ENCODE peak calls at places on chromosomes 13 and 19, in nine cellular contexts. H, J, R, G, U, X, P, C and Y are unnamed samples.

GRCh38 chr19:33385956-33386355 is 12.4 kb downstream of the CEBPG start:
- DNase-seq in G (peak), R (no peak), C (no peak), U (no peak), J (no peak), P (no peak), X (no peak), H (no peak), Y (no peak)

GRCh38 chr13:112836940-112837339 is 132.1 kb upstream of the MCF2L start:
- DNase-seq in H (no peak), P (no peak), C (no peak), G (no peak), U (no peak), X (no peak), R (no peak), J (no peak), Y (no peak)

GRCh38 chr13:54232700-54233099 is 1204.1 kb downstream of the OLFM4 start:
- DNase-seq in H (no peak), R (no peak), J (no peak), C (no peak), G (no peak), U (no peak), X (no peak), P (no peak), Y (no peak)

GRCh38 chr19:45886427-45887310 is 728 bp upstream of the IRF2BP1 start:
- DNase-seq in J (peak), U (peak), C (peak), X (peak), H (peak), P (peak), G (peak), R (peak), Y (peak)

GRCh38 chr13:30615851-30616311 is 1.8 kb upstream of the USPL1 start:
- DNase-seq in X (no peak), C (no peak), R (no peak), G (no peak), U (peak), H (no peak), P (peak), J (no peak), Y (no peak)

GRCh38 chr19:17332677-17333581 is 1.7 kb downstream of the ANO8 start:
- DNase-seq in H (peak), P (peak), C (peak), J (no peak), X (no peak), R (peak), U (peak), G (no peak), Y (no peak)

GRCh38 chr19:16530540-16531379 is 11.5 kb downstream of the CHERP start:
- DNase-seq in H (no peak), R (no peak), C (no peak), X (no peak), G (no peak), P (no peak), U (no peak), J (no peak), Y (no peak)

GRCh38 chr19:45421953-45422498 is 1.7 kb downstream of the ERCC1 start:
- DNase-seq in C (no peak), X (no peak), H (no peak), R (no peak), U (no peak), J (no peak), P (no peak), G (peak), Y (no peak)

GRCh38 chr19:39211731-39212376 is 7.8 kb upstream of the SYCN start:
- DNase-seq in J (no peak), P (peak), C (no peak), U (peak), X (no peak), G (no peak), H (no peak), R (no peak), Y (no peak)

GRCh38 chr19:50418186-50419021 is at the start of gene SPIB:
- DNase-seq in U (no peak), P (no peak), X (no peak), G (no peak), J (no peak), H (no peak), R (no peak), C (no peak), Y (no peak)

GRCh38 chr19:31220540-31220939 is 128.7 kb downstream of the TSHZ3 start:
- DNase-seq in H (no peak), G (no peak), X (no peak), P (no peak), J (no peak), U (no peak), C (no peak), R (no peak), Y (no peak)

GRCh38 chr13:85603735-85604134 is 195.5 kb downstream of the SLITRK6 start:
- DNase-seq in P (peak), C (no peak), R (no peak), G (no peak), U (no peak), H (no peak), X (no peak), J (no peak), Y (no peak)

GRCh38 chr13:44876782-44877324 is 112.4 kb downstream of the NUFIP1 start:
- DNase-seq in P (no peak), U (no peak), J (no peak), X (no peak), C (no peak), H (peak), G (no peak), R (peak), Y (no peak)

GRCh38 chr13:91647361-91647970 is 249.0 kb downstream of the GPC5 start:
- DNase-seq in J (no peak), H (peak), C (no peak), U (peak), R (peak), X (no peak), G (peak), P (peak), Y (no peak)

GRCh38 chr13:109483369-109483768 is 303.0 kb downstream of the IRS2 start:
- DNase-seq in G (no peak), U (peak), J (no peak), X (no peak), C (no peak), R (no peak), H (no peak), P (no peak), Y (no peak)

GRCh38 chr13:66673401-66673800 is 556.7 kb downstream of the PCDH9 start:
- DNase-seq in R (no peak), U (peak), G (no peak), X (peak), C (peak), J (peak), P (no peak), H (no peak), Y (no peak)

DNA sequence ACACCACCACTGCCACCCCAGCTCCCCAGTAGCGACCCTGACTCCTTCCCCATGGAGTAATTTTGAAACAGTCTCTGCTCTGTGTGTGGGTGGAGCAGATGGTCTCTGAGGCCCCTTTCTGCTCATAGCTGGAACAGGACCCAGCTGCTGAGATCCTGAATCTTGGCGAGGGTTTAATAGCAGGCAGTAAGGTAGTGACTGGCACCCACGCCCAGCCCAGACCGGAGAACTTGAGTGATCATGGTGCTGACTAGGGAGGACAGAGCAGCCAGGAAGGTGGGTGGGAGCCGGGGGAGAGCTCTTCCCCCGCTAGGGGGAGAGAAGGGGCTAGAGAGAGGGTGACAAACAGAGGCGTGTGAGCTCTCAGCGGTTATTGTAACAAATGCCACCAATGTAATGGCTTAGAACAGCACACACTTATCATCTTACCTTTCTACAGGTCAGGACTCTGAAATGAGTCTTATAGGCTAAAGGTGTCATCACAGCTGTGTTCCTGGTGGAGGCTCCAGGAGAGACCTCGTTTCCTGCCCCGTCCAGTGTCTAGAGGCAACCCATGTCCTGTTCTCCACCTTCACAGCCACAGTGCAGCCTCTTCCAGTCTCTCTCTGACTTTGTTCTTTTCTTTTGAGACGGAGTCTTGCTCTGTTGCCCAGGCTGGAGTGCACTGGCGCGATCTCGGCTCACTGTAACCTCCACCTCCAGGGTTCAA is 7.2 kb upstream of the ACER1 start:
- DNase-seq in X (no peak), H (no peak), J (no peak), R (no peak), C (no peak), U (no peak), P (no peak), G (no peak), Y (no peak)
- TF ChIP-seq CTCF in X (peak), H (peak), J (no peak), R (no peak), C (no peak), U (no peak), P (no peak), G (no peak), Y (no peak)

GRCh38 chr19:35090795-35091214 is 24.8 kb upstream of the FXYD3 start:
- DNase-seq in R (peak), P (no peak), G (no peak), C (no peak), H (peak), J (no peak), X (no peak), U (no peak), Y (peak)
- TF ChIP-seq CTCF in R (peak), P (no peak), G (no peak), C (peak), H (no peak), J (no peak), X (no peak), U (no peak), Y (no peak)

GRCh38 chr13:65473199-65473598 is 1756.9 kb downstream of the PCDH9 start:
- DNase-seq in P (no peak), R (no peak), X (no peak), J (no peak), U (no peak), C (no peak), H (no peak), G (no peak), Y (no peak)

GRCh38 chr13:65472336-65472735 is 1757.8 kb downstream of the PCDH9 start:
- DNase-seq in U (peak), P (no peak), G (no peak), C (peak), R (no peak), J (peak), H (no peak), X (no peak), Y (no peak)

GRCh38 chr13:65470781-65471180 is 1759.4 kb downstream of the PCDH9 start:
- DNase-seq in C (peak), R (no peak), G (no peak), P (no peak), J (peak), X (no peak), U (peak), H (no peak), Y (no peak)

GRCh38 chr13:65468628-65469027 is 1761.5 kb downstream of the PCDH9 start:
- DNase-seq in U (peak), J (no peak), P (no peak), X (no peak), C (no peak), R (no peak), H (no peak), G (no peak), Y (no peak)
- TF ChIP-seq CTCF in U (no peak), J (no peak), P (no peak), X (no peak), C (no peak), R (no peak), H (no peak), G (no peak), Y (no peak)

GRCh38 chr19:55442372-55443044 is 592 bp downstream of the SHISA7 start:
- DNase-seq in G (no peak), R (peak), J (no peak), H (no peak), C (no peak), P (peak), U (no peak), X (no peak), Y (no peak)

GRCh38 chr19:55440411-55441105 is 2.5 kb downstream of the SHISA7 start:
- DNase-seq in H (peak), P (peak), J (no peak), R (peak), C (no peak), G (no peak), U (no peak), X (no peak), Y (no peak)

GRCh38 chr19:55441692-55442321 is 1.3 kb downstream of the SHISA7 start:
- DNase-seq in H (no peak), G (no peak), C (no peak), P (no peak), J (no peak), X (no peak), R (peak), U (no peak), Y (peak)

GRCh38 chr19:55443045-55443823 is at the start of gene SHISA7:
- DNase-seq in X (no peak), C (no peak), P (peak), H (no peak), J (no peak), R (no peak), U (no peak), G (no peak), Y (no peak)

DNA sequence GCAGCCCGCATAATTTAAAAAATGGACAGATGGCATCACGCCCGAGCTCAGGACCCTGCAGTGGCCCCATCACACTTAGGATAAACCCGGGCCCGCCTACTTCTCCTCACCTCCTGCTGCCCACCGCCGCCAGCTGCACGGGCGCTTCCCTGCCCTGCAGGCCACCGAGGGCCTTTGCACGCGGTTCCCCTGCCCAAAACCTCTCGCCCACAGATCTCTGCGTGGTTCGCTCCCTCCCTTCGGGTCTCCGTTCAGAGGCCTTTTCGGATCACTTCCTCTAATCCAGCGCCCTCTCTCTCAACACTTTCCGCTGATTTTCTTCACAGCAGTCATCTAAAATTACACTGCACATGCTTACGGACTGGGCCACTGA is 1.8 kb downstream of the SHISA7 start:
- DNase-seq in P (no peak), C (no peak), G (no peak), X (no peak), H (no peak), J (no peak), R (no peak), U (no peak), Y (no peak)
- TF ChIP-seq CTCF in P (no peak), C (no peak), G (no peak), X (no peak), H (no peak), J (no peak), R (no peak), U (no peak), Y (no peak)

GRCh38 chr19:51772977-51773376 is 12.0 kb downstream of the FPR2 start:
- DNase-seq in U (no peak), J (no peak), P (no peak), H (no peak), G (no peak), X (no peak), R (no peak), C (no peak), Y (no peak)

GRCh38 chr19:51783373-51783772 is 11.6 kb upstream of the FPR3 start:
- DNase-seq in R (peak), C (no peak), X (no peak), J (no peak), G (no peak), P (no peak), H (no peak), U (peak), Y (peak)

GRCh38 chr19:51779703-51780102 is 15.3 kb upstream of the FPR3 start:
- DNase-seq in U (no peak), C (no peak), G (no peak), R (no peak), P (no peak), H (no peak), X (no peak), J (no peak), Y (no peak)

DNA sequence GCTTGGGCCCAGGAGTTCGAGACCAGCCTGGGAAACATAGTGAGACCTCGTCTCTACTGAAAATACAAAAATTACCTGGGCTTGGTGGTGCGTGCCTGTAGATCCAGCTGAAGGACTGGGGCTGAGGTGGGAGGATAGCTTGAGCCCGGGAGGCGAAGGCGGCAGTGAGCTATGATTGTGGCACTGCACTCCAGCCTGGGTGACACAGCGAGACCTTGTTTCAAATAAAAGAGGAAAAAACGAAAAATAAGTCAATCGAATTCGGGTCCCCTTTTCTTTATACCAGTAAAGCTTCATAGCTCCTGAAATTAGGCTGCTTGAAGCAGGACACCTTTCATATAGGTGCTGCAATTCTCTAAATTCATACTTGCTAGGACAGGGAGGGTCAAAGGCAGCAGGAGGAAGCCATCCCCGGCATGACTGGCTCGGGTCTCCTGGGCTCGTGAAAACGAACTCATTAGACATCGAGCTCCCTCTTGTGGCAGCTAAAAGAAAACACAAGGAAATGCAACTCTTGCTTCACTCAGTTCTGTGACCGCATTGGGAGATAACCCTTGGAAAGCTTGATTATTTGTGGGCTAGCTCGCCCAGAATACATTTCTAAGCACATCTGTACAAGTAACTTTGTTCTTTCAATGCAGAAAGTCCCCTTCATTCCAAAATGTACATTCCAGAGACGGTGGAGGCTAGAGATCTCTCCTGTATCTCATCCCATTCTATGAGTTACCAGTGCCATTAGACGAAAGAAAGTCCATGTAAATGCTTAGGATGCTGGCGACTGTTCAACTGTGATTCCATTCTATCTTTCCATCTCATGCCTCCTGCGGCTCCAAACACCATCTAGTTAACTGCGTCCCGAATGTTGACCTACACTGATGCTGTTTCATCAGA is 16.8 kb downstream of the FPR2 start:
- DNase-seq in U (peak), R (peak), X (peak), P (peak), H (peak), G (no peak), C (peak), J (peak), Y (peak)
- TF ChIP-seq CTCF in U (peak), R (peak), X (peak), P (peak), H (peak), G (peak), C (peak), J (peak), Y (no peak)

GRCh38 chr13:98482476-98483444 is 94.1 kb downstream of the STK24 start:
- DNase-seq in U (peak), J (no peak), P (no peak), X (no peak), C (no peak), R (no peak), G (peak), H (no peak), Y (no peak)
- TF ChIP-seq CTCF in U (peak), J (peak), P (peak), X (peak), C (peak), R (no peak), G (peak), H (no peak), Y (no peak)

DNA sequence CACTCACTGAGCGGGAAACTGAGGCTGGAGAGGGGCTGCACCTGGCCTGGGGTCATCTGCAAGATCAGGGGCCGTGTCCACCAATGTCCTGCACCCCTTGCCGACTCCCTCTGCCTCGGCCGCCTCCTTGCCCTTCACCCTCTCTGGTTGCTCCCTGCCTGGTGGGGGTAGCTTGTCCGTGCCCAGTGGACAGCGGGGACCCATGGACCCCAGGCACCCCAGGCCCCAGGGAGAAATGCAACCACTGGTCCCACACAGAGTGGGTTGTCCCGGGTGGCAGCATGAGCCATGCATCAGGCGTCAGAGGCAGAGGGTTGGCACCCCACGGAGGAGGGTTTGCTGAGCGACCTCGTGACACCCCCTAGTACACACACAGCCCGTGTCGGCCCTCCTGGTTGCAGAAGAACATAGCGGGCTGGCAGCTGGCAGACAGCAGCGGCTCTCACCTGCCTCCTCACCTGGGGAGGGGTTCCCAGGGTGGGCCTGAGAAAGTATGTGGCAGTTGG is 8.8 kb downstream of the ADAMTSL5 start:
- DNase-seq in C (no peak), J (no peak), P (no peak), G (no peak), X (no peak), R (no peak), U (no peak), H (no peak), Y (no peak)
- TF ChIP-seq CTCF in C (no peak), J (no peak), P (no peak), G (no peak), X (no peak), R (no peak), U (no peak), H (no peak), Y (no peak)

DNA sequence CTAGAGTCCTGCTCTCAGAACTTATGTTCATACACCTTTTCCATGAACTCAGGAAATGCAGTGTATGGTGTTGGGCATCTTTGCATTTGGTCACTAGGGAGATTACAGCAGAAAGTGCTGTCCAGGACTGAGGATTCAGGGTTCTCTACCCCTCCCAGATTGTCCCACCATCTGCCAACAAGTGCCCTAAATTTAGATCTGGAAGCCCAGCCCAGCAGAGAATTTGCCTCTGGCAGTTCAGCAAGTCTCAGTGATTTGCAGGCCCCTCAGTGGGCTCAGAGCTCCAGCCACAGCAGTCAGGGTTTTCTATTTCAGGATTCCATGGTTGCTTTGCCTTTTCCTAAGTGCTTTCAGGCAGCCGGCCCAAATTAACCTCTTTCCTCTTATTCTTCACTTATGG is 23.4 kb downstream of the CNFN start:
- DNase-seq in J (no peak), C (no peak), G (no peak), X (no peak), U (no peak), P (no peak), H (no peak), R (no peak), Y (no peak)
- TF ChIP-seq CTCF in J (no peak), C (no peak), G (no peak), X (no peak), U (no peak), P (no peak), H (no peak), R (no peak), Y (no peak)

GRCh38 chr19:42294471-42295137 is 7.3 kb upstream of the PRR19 start:
- DNase-seq in R (no peak), J (no peak), U (no peak), P (no peak), H (no peak), G (no peak), X (no peak), C (no peak), Y (no peak)
- TF ChIP-seq CTCF in R (no peak), J (no peak), U (no peak), P (no peak), H (no peak), G (no peak), X (no peak), C (no peak), Y (no peak)

GRCh38 chr19:58054792-58055482 is 4.1 kb upstream of the ZNF135 start:
- DNase-seq in R (peak), G (no peak), J (no peak), X (no peak), H (no peak), U (peak), P (no peak), C (no peak), Y (no peak)
- TF ChIP-seq CTCF in R (no peak), G (peak), J (peak), X (no peak), H (no peak), U (no peak), P (no peak), C (no peak), Y (no peak)